ENCODE peak calls at places on chromosome X, in seven cellular contexts. W is breast epithelium, U is esophagus squamous epithelium, P is BE2C, L is lower lobe of right lung, F is IMR-90, D is tibial nerve. X is an unnamed sample.

GRCh38 chrX:10399152-10399741 is 221.1 kb downstream of the MID1 start:
- DNase-seq in F (peak; percentile 6), W (no peak), P (peak; percentile 17), D (no peak), U (no peak), L (no peak), X (no peak)

GRCh38 chrX:42119076-42119475 is 195.7 kb upstream of the CASK start:
- DNase-seq in U (no peak), W (no peak), L (no peak), D (no peak), F (peak; percentile 72), P (no peak), X (no peak)

GRCh38 chrX:128781506-128781905 is 729.3 kb upstream of the ACTRT1 start:
- DNase-seq in D (no peak), F (no peak), W (no peak), P (peak; percentile 72), U (no peak), L (no peak), X (no peak)

GRCh38 chrX:69137371-69137881 is 27.8 kb downstream of the PJA1 start:
- DNase-seq in L (no peak), F (peak; percentile 75), W (no peak), D (no peak), P (peak; percentile 19), U (no peak), X (no peak)

GRCh38 chrX:132218100-132218807 is 993 bp downstream of the RAP2C start:
- DNase-seq in F (peak; percentile 83), U (peak; percentile 18), D (peak; percentile 48), P (peak; percentile 84), L (peak; percentile 87), W (peak; percentile 71), X (peak; percentile 81)

GRCh38 chrX:112834016-112834855 is 6.4 kb downstream of the AMOT start:
- DNase-seq in D (no peak), W (no peak), P (no peak), L (no peak), U (no peak), F (peak; percentile 77), X (no peak)

GRCh38 chrX:40104649-40105015 is 6.9 kb upstream of the BCOR start:
- DNase-seq in U (no peak), W (no peak), F (peak; percentile 67), P (peak; percentile 35), L (peak; percentile 60), D (no peak), X (peak; percentile 51)

GRCh38 chrX:132743086-132743485 is 215.3 kb downstream of the HS6ST2 start:
- DNase-seq in D (no peak), L (no peak), W (no peak), F (no peak), P (no peak), U (no peak), X (no peak)

GRCh38 chrX:24241822-24242648 is 71.8 kb downstream of the SUPT20HL2 start:
- DNase-seq in U (no peak), D (no peak), W (no peak), L (no peak), F (peak; percentile 39), P (peak; percentile 15), X (no peak)

DNA sequence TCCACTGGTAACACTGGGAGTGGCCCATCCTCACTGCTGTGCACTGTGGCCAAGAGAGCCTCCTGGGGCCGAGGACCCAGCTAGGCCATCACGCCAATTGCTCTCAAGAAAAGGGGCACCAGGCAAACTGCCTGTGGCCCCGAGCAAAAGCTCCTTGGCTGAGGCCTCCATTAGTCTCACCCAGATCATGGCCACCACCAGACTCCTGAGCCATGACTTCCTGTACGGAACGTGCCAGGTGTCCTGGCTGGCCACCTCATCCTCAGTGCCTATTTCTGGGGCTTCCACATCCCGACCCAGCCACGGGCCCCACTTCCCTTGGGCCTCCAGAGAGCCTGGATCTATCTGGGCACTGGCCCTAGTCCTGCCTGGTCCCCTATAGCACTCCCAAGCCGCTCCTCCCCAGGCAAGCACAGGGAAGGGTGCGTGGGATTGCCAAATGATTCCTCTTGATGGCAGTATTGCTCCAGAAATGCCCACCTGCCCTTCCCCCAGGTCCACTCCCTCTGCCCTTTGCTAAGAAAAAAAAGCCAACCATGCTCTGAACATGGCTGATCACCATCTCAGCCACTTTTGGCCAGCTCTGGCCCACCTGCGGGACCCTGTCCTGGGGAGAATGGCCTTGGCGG is 212.6 kb upstream of the AGTR2 start:
- DNase-seq in L (no peak), P (peak; percentile 40), D (no peak), U (no peak), F (no peak), W (no peak), X (no peak)
- TF ChIP-seq CTCF in L (no peak), P (peak; percentile 48), D (no peak), U (no peak), F (no peak), W (no peak), X (no peak)

DNA sequence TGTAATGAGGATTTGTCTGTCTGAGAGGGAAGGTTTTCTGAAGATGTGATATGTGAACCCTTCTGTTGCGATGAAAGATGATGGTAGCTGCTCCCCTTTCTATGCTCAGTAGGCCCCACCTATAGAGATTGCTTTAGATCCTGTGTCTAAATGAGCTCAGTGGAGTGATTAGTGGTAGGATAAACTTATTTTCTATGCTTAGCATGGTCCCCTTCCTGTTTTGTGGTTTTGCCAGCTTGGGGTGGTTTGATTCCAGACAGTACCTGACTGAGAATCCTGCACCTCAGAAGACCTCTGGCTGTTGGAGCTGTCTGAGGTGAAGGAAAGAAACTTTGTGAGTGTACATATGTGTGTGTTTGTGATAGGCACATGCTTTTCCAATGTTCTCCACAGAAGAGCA is 17.7 kb downstream of the MSN start:
- DNase-seq in P (no peak), W (no peak), U (no peak), L (no peak), D (no peak), F (no peak), X (no peak)
- H3K4me1 ChIP-seq in P (no peaks in the 10 kb centered on the region), W (no peaks in the 10 kb centered on the region), U (peaks cover 45% of the 10 kb centered on the region), L (peaks cover 95% of the 10 kb centered on the region), D (peaks cover 80% of the 10 kb centered on the region), F (peaks cover 11% of the 10 kb centered on the region), X (peaks cover 44% of the 10 kb centered on the region)

GRCh38 chrX:32408389-32408788 is 803.0 kb downstream of the DMD start:
- DNase-seq in W (no peak), P (peak; percentile 0), F (no peak), L (no peak), U (no peak), D (no peak), X (no peak)
- TF ChIP-seq CTCF in W (no peak), P (no peak), F (peak; percentile 13), L (no peak), U (no peak), D (peak; percentile 8), X (no peak)

DNA sequence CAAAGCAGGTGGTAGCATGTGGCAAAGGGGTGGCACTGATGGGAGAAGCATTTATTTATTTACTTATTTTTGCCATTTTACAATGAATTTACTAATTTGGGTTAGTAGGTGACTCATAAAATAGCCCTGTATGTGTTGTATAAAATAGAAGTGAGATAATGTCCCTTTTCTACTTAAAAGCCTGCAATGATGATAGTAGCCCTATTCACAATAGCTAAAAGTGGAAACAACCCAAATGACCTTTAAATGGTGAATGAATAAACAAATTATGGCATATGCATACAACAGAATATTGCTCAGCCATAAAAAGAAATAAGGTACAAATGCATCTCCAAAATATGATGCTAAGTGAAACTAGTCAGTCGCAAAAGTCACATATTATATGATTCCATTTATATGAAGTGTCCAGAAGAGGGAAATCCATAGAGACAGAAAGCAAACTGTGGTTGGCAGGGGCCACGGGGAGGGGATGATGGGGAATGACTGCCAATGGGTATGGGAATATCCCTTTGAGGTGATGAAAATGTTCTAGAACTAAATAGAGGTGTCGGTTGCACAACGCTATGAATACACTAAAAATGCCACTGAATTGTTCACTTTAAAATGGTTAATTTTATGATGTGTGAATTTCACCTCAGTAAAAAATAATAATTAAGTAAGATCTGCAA is 35.8 kb upstream of the FAM9C start:
- DNase-seq in W (no peak), D (no peak), F (no peak), L (no peak), U (no peak), P (no peak), X (no peak)
- H3K4me1 ChIP-seq in W (no peaks in the 10 kb centered on the region), D (peaks cover 31% of the 10 kb centered on the region), F (peaks cover 4% of the 10 kb centered on the region), L (peaks cover 44% of the 10 kb centered on the region), U (no peaks in the 10 kb centered on the region), P (no peaks in the 10 kb centered on the region), X (no peaks in the 10 kb centered on the region)

GRCh38 chrX:72131317-72132294 is at the start of gene RTL5:
- DNase-seq in D (peak; percentile 71), P (peak; percentile 90), W (peak; percentile 57), F (peak; percentile 85), L (peak; percentile 90), U (no peak), X (peak; percentile 72)
- TF ChIP-seq CTCF in D (no peak), P (no peak), W (no peak), F (no peak), L (no peak), U (no peak), X (no peak)

GRCh38 chrX:39063037-39063436 is 261.8 kb downstream of the MID1IP1 start:
- DNase-seq in F (no peak), D (no peak), L (peak; percentile 81), P (no peak), U (no peak), W (no peak), X (no peak)

GRCh38 chrX:39059866-39060265 is 258.6 kb downstream of the MID1IP1 start:
- DNase-seq in F (no peak), U (no peak), P (peak; percentile 13), L (no peak), D (no peak), W (no peak), X (no peak)

GRCh38 chrX:39063702-39064101 is 262.4 kb downstream of the MID1IP1 start:
- DNase-seq in W (no peak), U (no peak), P (no peak), L (no peak), D (no peak), F (no peak), X (no peak)

GRCh38 chrX:39052751-39053150 is 251.5 kb downstream of the MID1IP1 start:
- DNase-seq in U (no peak), D (no peak), L (no peak), P (no peak), W (no peak), F (no peak), X (no peak)

DNA sequence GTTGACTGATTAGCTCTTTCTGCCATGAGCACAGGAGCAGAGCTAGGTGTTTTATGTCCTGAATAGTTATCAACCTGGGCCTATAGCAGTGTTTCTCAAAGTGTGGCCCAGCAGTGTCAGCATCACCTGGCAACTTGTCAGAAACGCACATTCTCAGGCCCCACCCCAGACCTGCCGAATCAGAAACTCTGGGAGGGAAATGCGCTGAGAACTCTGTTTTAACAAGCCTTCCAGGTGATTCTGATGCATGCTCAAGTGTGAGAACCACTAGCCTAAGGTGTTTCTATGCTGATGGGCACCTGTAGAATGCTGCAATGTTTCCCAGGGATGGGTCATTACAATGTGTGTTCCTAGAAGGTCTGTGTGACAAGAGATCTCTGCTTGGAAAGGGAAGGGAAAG is 257.5 kb downstream of the MID1IP1 start:
- DNase-seq in P (no peak), D (no peak), U (no peak), L (no peak), W (no peak), F (no peak), X (no peak)
- H3K4me1 ChIP-seq in P (no peaks in the 10 kb centered on the region), D (no peaks in the 10 kb centered on the region), U (no peaks in the 10 kb centered on the region), L (no peaks in the 10 kb centered on the region), W (no peaks in the 10 kb centered on the region), F (no peaks in the 10 kb centered on the region), X (no peaks in the 10 kb centered on the region)

X was measured in gastrocnemius medialis.